ENCODE peak calls at places on chromosomes 3 and 15, in five cellular contexts. One of them, this sample, is unnamed.

GRCh38 chr15:56249080-56249479 is 5.4 kb upstream of the RFX7 start:
- DNase-seq in activated CD8-positive, alpha-beta memory T cell treated with anti-CD3 and anti-CD28 coated beads for 48 hours: no peak
- DNase-seq in T follicular helper cell: no peak
- DNase-seq in NCI-H1092 treated with DMSO at 0.1 percent for 48 hours: peak; percentile 14
- DNase-seq in HuH-7: peak; percentile 15
- DNase-seq in this sample: no peak

GRCh38 chr3:119898478-119899177 is 116.7 kb downstream of the NR1I2 start:
- DNase-seq in activated CD8-positive, alpha-beta memory T cell treated with anti-CD3 and anti-CD28 coated beads for 48 hours: no peak
- DNase-seq in T follicular helper cell: no peak
- DNase-seq in NCI-H1092 treated with DMSO at 0.1 percent for 48 hours: no peak
- DNase-seq in HuH-7: no peak
- DNase-seq in this sample: no peak

GRCh38 chr3:64238971-64239667 is 13.9 kb upstream of the PRICKLE2 start:
- DNase-seq in activated CD8-positive, alpha-beta memory T cell treated with anti-CD3 and anti-CD28 coated beads for 48 hours: no peak
- DNase-seq in T follicular helper cell: no peak
- DNase-seq in NCI-H1092 treated with DMSO at 0.1 percent for 48 hours: no peak
- DNase-seq in HuH-7: no peak
- DNase-seq in this sample: no peak

GRCh38 chr3:110378481-110378880 is 693.1 kb upstream of the NECTIN3 start:
- DNase-seq in activated CD8-positive, alpha-beta memory T cell treated with anti-CD3 and anti-CD28 coated beads for 48 hours: no peak
- DNase-seq in T follicular helper cell: no peak
- DNase-seq in NCI-H1092 treated with DMSO at 0.1 percent for 48 hours: no peak
- DNase-seq in HuH-7: no peak
- DNase-seq in this sample: no peak

GRCh38 chr3:59426851-59427565 is 377.2 kb upstream of the CFAP20DC start:
- DNase-seq in activated CD8-positive, alpha-beta memory T cell treated with anti-CD3 and anti-CD28 coated beads for 48 hours: no peak
- DNase-seq in T follicular helper cell: no peak
- DNase-seq in NCI-H1092 treated with DMSO at 0.1 percent for 48 hours: no peak
- DNase-seq in HuH-7: no peak
- DNase-seq in this sample: no peak

GRCh38 chr15:96495386-96495785 is 164.9 kb downstream of the NR2F2 start:
- DNase-seq in activated CD8-positive, alpha-beta memory T cell treated with anti-CD3 and anti-CD28 coated beads for 48 hours: no peak
- DNase-seq in T follicular helper cell: no peak
- DNase-seq in NCI-H1092 treated with DMSO at 0.1 percent for 48 hours: no peak
- DNase-seq in HuH-7: no peak
- DNase-seq in this sample: no peak

GRCh38 chr3:9914011-9914410 is 2.9 kb upstream of the IL17RC start:
- DNase-seq in activated CD8-positive, alpha-beta memory T cell treated with anti-CD3 and anti-CD28 coated beads for 48 hours: no peak
- DNase-seq in T follicular helper cell: no peak
- DNase-seq in NCI-H1092 treated with DMSO at 0.1 percent for 48 hours: no peak
- DNase-seq in HuH-7: no peak
- DNase-seq in this sample: no peak

GRCh38 chr3:32239638-32240550 is 1.4 kb downstream of the CMTM8 start:
- DNase-seq in activated CD8-positive, alpha-beta memory T cell treated with anti-CD3 and anti-CD28 coated beads for 48 hours: peak; percentile 22
- DNase-seq in T follicular helper cell: peak; percentile 36
- DNase-seq in NCI-H1092 treated with DMSO at 0.1 percent for 48 hours: peak; percentile 63
- DNase-seq in HuH-7: peak; percentile 88
- DNase-seq in this sample: peak; percentile 93

GRCh38 chr3:30271781-30272180 is 334.6 kb upstream of the TGFBR2 start:
- DNase-seq in activated CD8-positive, alpha-beta memory T cell treated with anti-CD3 and anti-CD28 coated beads for 48 hours: no peak
- DNase-seq in T follicular helper cell: no peak
- DNase-seq in NCI-H1092 treated with DMSO at 0.1 percent for 48 hours: no peak
- DNase-seq in HuH-7: no peak
- DNase-seq in this sample: no peak

GRCh38 chr3:10242182-10243065 is 5.8 kb upstream of the TATDN2 start:
- DNase-seq in activated CD8-positive, alpha-beta memory T cell treated with anti-CD3 and anti-CD28 coated beads for 48 hours: peak; percentile 41
- DNase-seq in T follicular helper cell: peak; percentile 75
- DNase-seq in NCI-H1092 treated with DMSO at 0.1 percent for 48 hours: no peak
- DNase-seq in HuH-7: no peak
- DNase-seq in this sample: no peak

GRCh38 chr3:134018850-134019249 is 10.9 kb downstream of the SLCO2A1 start:
- DNase-seq in activated CD8-positive, alpha-beta memory T cell treated with anti-CD3 and anti-CD28 coated beads for 48 hours: no peak
- DNase-seq in T follicular helper cell: no peak
- DNase-seq in NCI-H1092 treated with DMSO at 0.1 percent for 48 hours: no peak
- DNase-seq in HuH-7: no peak
- DNase-seq in this sample: no peak

GRCh38 chr3:127819086-127819485 is 3.2 kb downstream of the MGLL start:
- DNase-seq in activated CD8-positive, alpha-beta memory T cell treated with anti-CD3 and anti-CD28 coated beads for 48 hours: no peak
- DNase-seq in T follicular helper cell: no peak
- DNase-seq in NCI-H1092 treated with DMSO at 0.1 percent for 48 hours: peak; percentile 13
- DNase-seq in HuH-7: no peak
- DNase-seq in this sample: peak; percentile 52

GRCh38 chr3:99817047-99817436 is 620 bp upstream of the CMSS1 start:
- DNase-seq in activated CD8-positive, alpha-beta memory T cell treated with anti-CD3 and anti-CD28 coated beads for 48 hours: no peak
- DNase-seq in T follicular helper cell: no peak
- DNase-seq in NCI-H1092 treated with DMSO at 0.1 percent for 48 hours: no peak
- DNase-seq in HuH-7: no peak
- DNase-seq in this sample: no peak

This sample was measured in NCI-H2029 treated with DMSO at 0.1 percent for 48 hours.